ENCODE peak calls at places on chromosomes 5 and 9, in ten cellular contexts. One of them, this sample, is unnamed.

GRCh38 chr9:93086445-93087224 is 9.4 kb upstream of the CARD19 start:
- DNase-seq in fibroblast of pulmonary artery: no peak
- DNase-seq in CD8-positive, alpha-beta T cell: no peak
- DNase-seq in GM20000: no peak
- DNase-seq in vagina: peak; percentile 62
- DNase-seq in CD4-positive, alpha-beta T cell: no peak
- DNase-seq in PC-3: no peak
- DNase-seq in adrenal gland: no peak
- DNase-seq in RWPE1: no peak
- DNase-seq in left ventricle myocardium inferior: no peak
- DNase-seq in this sample: no peak

GRCh38 chr9:107492381-107492780 is 2.8 kb upstream of the KLF4 start:
- DNase-seq in fibroblast of pulmonary artery: no peak
- DNase-seq in CD8-positive, alpha-beta T cell: no peak
- DNase-seq in GM20000: no peak
- DNase-seq in vagina: no peak
- DNase-seq in CD4-positive, alpha-beta T cell: no peak
- DNase-seq in PC-3: peak; percentile 35
- DNase-seq in adrenal gland: no peak
- DNase-seq in RWPE1: no peak
- DNase-seq in left ventricle myocardium inferior: no peak
- DNase-seq in this sample: no peak

GRCh38 chr9:14715102-14715501 is 7.4 kb downstream of the CER1 start:
- DNase-seq in fibroblast of pulmonary artery: no peak
- DNase-seq in CD8-positive, alpha-beta T cell: no peak
- DNase-seq in GM20000: no peak
- DNase-seq in vagina: no peak
- DNase-seq in CD4-positive, alpha-beta T cell: no peak
- DNase-seq in PC-3: no peak
- DNase-seq in adrenal gland: no peak
- DNase-seq in RWPE1: no peak
- DNase-seq in left ventricle myocardium inferior: no peak
- DNase-seq in this sample: no peak

GRCh38 chr5:139382371-139382770 is 726 bp downstream of the SLC23A1 start:
- DNase-seq in fibroblast of pulmonary artery: no peak
- DNase-seq in CD8-positive, alpha-beta T cell: no peak
- DNase-seq in GM20000: peak; percentile 31
- DNase-seq in vagina: peak; percentile 85
- DNase-seq in CD4-positive, alpha-beta T cell: no peak
- DNase-seq in PC-3: no peak
- DNase-seq in adrenal gland: no peak
- DNase-seq in RWPE1: no peak
- DNase-seq in left ventricle myocardium inferior: no peak
- DNase-seq in this sample: no peak

GRCh38 chr9:20988916-20989315 is 42.5 kb downstream of the HACD4 start:
- DNase-seq in fibroblast of pulmonary artery: peak; percentile 46
- DNase-seq in CD8-positive, alpha-beta T cell: no peak
- DNase-seq in GM20000: no peak
- DNase-seq in vagina: no peak
- DNase-seq in CD4-positive, alpha-beta T cell: no peak
- DNase-seq in PC-3: peak; percentile 80
- DNase-seq in adrenal gland: no peak
- DNase-seq in RWPE1: no peak
- DNase-seq in left ventricle myocardium inferior: no peak
- DNase-seq in this sample: no peak

GRCh38 chr9:131161585-131161984 is 36.2 kb downstream of the NUP214 start:
- DNase-seq in fibroblast of pulmonary artery: no peak
- DNase-seq in CD8-positive, alpha-beta T cell: no peak
- DNase-seq in GM20000: no peak
- DNase-seq in vagina: no peak
- DNase-seq in CD4-positive, alpha-beta T cell: no peak
- DNase-seq in PC-3: no peak
- DNase-seq in adrenal gland: no peak
- DNase-seq in RWPE1: no peak
- DNase-seq in left ventricle myocardium inferior: no peak
- DNase-seq in this sample: no peak

GRCh38 chr5:142364251-142365145 is 39.7 kb upstream of the SPRY4 start:
- DNase-seq in fibroblast of pulmonary artery: no peak
- DNase-seq in CD8-positive, alpha-beta T cell: no peak
- DNase-seq in GM20000: no peak
- DNase-seq in vagina: no peak
- DNase-seq in CD4-positive, alpha-beta T cell: no peak
- DNase-seq in PC-3: no peak
- DNase-seq in adrenal gland: peak; percentile 73
- DNase-seq in RWPE1: peak; percentile 94
- DNase-seq in left ventricle myocardium inferior: peak; percentile 68
- DNase-seq in this sample: no peak

GRCh38 chr5:41835625-41836024 is 34.6 kb downstream of the OXCT1 start:
- DNase-seq in fibroblast of pulmonary artery: peak; percentile 78
- DNase-seq in CD8-positive, alpha-beta T cell: no peak
- DNase-seq in GM20000: no peak
- DNase-seq in vagina: no peak
- DNase-seq in CD4-positive, alpha-beta T cell: no peak
- DNase-seq in PC-3: peak; percentile 81
- DNase-seq in adrenal gland: peak; percentile 85
- DNase-seq in RWPE1: peak; percentile 18
- DNase-seq in left ventricle myocardium inferior: peak; percentile 54
- DNase-seq in this sample: peak; percentile 66

GRCh38 chr9:23160952-23161469 is 665.0 kb downstream of the ELAVL2 start:
- DNase-seq in fibroblast of pulmonary artery: no peak
- DNase-seq in CD8-positive, alpha-beta T cell: no peak
- DNase-seq in GM20000: no peak
- DNase-seq in vagina: no peak
- DNase-seq in CD4-positive, alpha-beta T cell: no peak
- DNase-seq in PC-3: no peak
- DNase-seq in adrenal gland: no peak
- DNase-seq in RWPE1: no peak
- DNase-seq in left ventricle myocardium inferior: no peak
- DNase-seq in this sample: no peak
- TF ChIP-seq CTCF in fibroblast of pulmonary artery: no peak
- TF ChIP-seq CTCF in CD8-positive, alpha-beta T cell: no peak
- TF ChIP-seq CTCF in GM20000: no peak
- TF ChIP-seq CTCF in vagina: no peak
- TF ChIP-seq CTCF in CD4-positive, alpha-beta T cell: no peak
- TF ChIP-seq CTCF in PC-3: no peak
- TF ChIP-seq CTCF in adrenal gland: no peak
- TF ChIP-seq CTCF in RWPE1: no peak
- TF ChIP-seq CTCF in left ventricle myocardium inferior: no peak
- TF ChIP-seq CTCF in this sample: no peak

GRCh38 chr5:59143926-59144333 is 561.1 kb downstream of the RAB3C start:
- DNase-seq in fibroblast of pulmonary artery: no peak
- DNase-seq in CD8-positive, alpha-beta T cell: no peak
- DNase-seq in GM20000: peak; percentile 33
- DNase-seq in vagina: no peak
- DNase-seq in CD4-positive, alpha-beta T cell: no peak
- DNase-seq in PC-3: no peak
- DNase-seq in adrenal gland: no peak
- DNase-seq in RWPE1: no peak
- DNase-seq in left ventricle myocardium inferior: no peak
- DNase-seq in this sample: no peak

GRCh38 chr5:59149271-59149670 is 566.4 kb downstream of the RAB3C start:
- DNase-seq in fibroblast of pulmonary artery: no peak
- DNase-seq in CD8-positive, alpha-beta T cell: no peak
- DNase-seq in GM20000: no peak
- DNase-seq in vagina: no peak
- DNase-seq in CD4-positive, alpha-beta T cell: no peak
- DNase-seq in PC-3: no peak
- DNase-seq in adrenal gland: no peak
- DNase-seq in RWPE1: no peak
- DNase-seq in left ventricle myocardium inferior: no peak
- DNase-seq in this sample: no peak

GRCh38 chr5:59142927-59143326 is 560.1 kb downstream of the RAB3C start:
- DNase-seq in fibroblast of pulmonary artery: no peak
- DNase-seq in CD8-positive, alpha-beta T cell: no peak
- DNase-seq in GM20000: no peak
- DNase-seq in vagina: no peak
- DNase-seq in CD4-positive, alpha-beta T cell: no peak
- DNase-seq in PC-3: no peak
- DNase-seq in adrenal gland: no peak
- DNase-seq in RWPE1: no peak
- DNase-seq in left ventricle myocardium inferior: no peak
- DNase-seq in this sample: no peak

GRCh38 chr5:59142138-59142537 is 559.3 kb downstream of the RAB3C start:
- DNase-seq in fibroblast of pulmonary artery: no peak
- DNase-seq in CD8-positive, alpha-beta T cell: no peak
- DNase-seq in GM20000: no peak
- DNase-seq in vagina: no peak
- DNase-seq in CD4-positive, alpha-beta T cell: no peak
- DNase-seq in PC-3: no peak
- DNase-seq in adrenal gland: no peak
- DNase-seq in RWPE1: no peak
- DNase-seq in left ventricle myocardium inferior: no peak
- DNase-seq in this sample: no peak

DNA sequence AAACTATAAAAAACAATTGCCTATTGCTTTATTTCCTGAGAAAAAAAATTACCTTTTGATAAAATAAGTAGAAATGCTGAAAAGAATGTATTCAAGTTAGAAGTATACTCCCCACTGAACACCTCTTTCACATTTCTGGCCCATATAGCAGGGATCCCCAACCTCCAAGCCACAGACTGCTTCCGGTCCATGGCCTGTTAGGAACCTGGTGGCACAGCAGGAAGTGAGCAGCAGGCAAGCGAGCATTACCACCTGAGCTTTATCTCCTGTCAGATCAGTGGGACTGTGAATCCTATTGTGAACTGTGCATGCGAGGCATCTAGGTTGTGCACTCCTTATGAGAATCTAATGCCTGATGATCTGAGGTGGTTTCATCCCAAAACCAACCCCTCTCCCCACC is 563.9 kb downstream of the RAB3C start:
- DNase-seq in fibroblast of pulmonary artery: no peak
- DNase-seq in CD8-positive, alpha-beta T cell: no peak
- DNase-seq in GM20000: no peak
- DNase-seq in vagina: no peak
- DNase-seq in CD4-positive, alpha-beta T cell: no peak
- DNase-seq in PC-3: no peak
- DNase-seq in adrenal gland: no peak
- DNase-seq in RWPE1: no peak
- DNase-seq in left ventricle myocardium inferior: no peak
- DNase-seq in this sample: no peak
- TF ChIP-seq CTCF in fibroblast of pulmonary artery: no peak
- TF ChIP-seq CTCF in CD8-positive, alpha-beta T cell: no peak
- TF ChIP-seq CTCF in GM20000: no peak
- TF ChIP-seq CTCF in vagina: no peak
- TF ChIP-seq CTCF in CD4-positive, alpha-beta T cell: no peak
- TF ChIP-seq CTCF in PC-3: no peak
- TF ChIP-seq CTCF in adrenal gland: no peak
- TF ChIP-seq CTCF in RWPE1: no peak
- TF ChIP-seq CTCF in left ventricle myocardium inferior: no peak
- TF ChIP-seq CTCF in this sample: no peak

GRCh38 chr5:75337366-75338021 is 474 bp downstream of the HMGCR start:
- DNase-seq in fibroblast of pulmonary artery: no peak
- DNase-seq in CD8-positive, alpha-beta T cell: no peak
- DNase-seq in GM20000: peak; percentile 16
- DNase-seq in vagina: peak; percentile 89
- DNase-seq in CD4-positive, alpha-beta T cell: no peak
- DNase-seq in PC-3: no peak
- DNase-seq in adrenal gland: peak; percentile 55
- DNase-seq in RWPE1: no peak
- DNase-seq in left ventricle myocardium inferior: no peak
- DNase-seq in this sample: no peak

GRCh38 chr5:75338408-75338807 is 1.4 kb downstream of the HMGCR start:
- DNase-seq in fibroblast of pulmonary artery: no peak
- DNase-seq in CD8-positive, alpha-beta T cell: no peak
- DNase-seq in GM20000: no peak
- DNase-seq in vagina: no peak
- DNase-seq in CD4-positive, alpha-beta T cell: no peak
- DNase-seq in PC-3: no peak
- DNase-seq in adrenal gland: no peak
- DNase-seq in RWPE1: no peak
- DNase-seq in left ventricle myocardium inferior: no peak
- DNase-seq in this sample: no peak

GRCh38 chr5:75335486-75335885 is 1.5 kb upstream of the HMGCR start:
- DNase-seq in fibroblast of pulmonary artery: no peak
- DNase-seq in CD8-positive, alpha-beta T cell: no peak
- DNase-seq in GM20000: no peak
- DNase-seq in vagina: no peak
- DNase-seq in CD4-positive, alpha-beta T cell: no peak
- DNase-seq in PC-3: no peak
- DNase-seq in adrenal gland: no peak
- DNase-seq in RWPE1: no peak
- DNase-seq in left ventricle myocardium inferior: no peak
- DNase-seq in this sample: no peak

GRCh38 chr5:75335952-75336624 is 932 bp upstream of the HMGCR start:
- DNase-seq in fibroblast of pulmonary artery: peak; percentile 91
- DNase-seq in CD8-positive, alpha-beta T cell: no peak
- DNase-seq in GM20000: peak; percentile 56
- DNase-seq in vagina: no peak
- DNase-seq in CD4-positive, alpha-beta T cell: no peak
- DNase-seq in PC-3: peak; percentile 69
- DNase-seq in adrenal gland: peak; percentile 54
- DNase-seq in RWPE1: peak; percentile 62
- DNase-seq in left ventricle myocardium inferior: no peak
- DNase-seq in this sample: peak; percentile 59

GRCh38 chr5:75336625-75337336 is at the start of gene HMGCR:
- DNase-seq in fibroblast of pulmonary artery: peak; percentile 100
- DNase-seq in CD8-positive, alpha-beta T cell: peak; percentile 95
- DNase-seq in GM20000: peak; percentile 94
- DNase-seq in vagina: peak; percentile 100
- DNase-seq in CD4-positive, alpha-beta T cell: peak; percentile 92
- DNase-seq in PC-3: peak; percentile 97
- DNase-seq in adrenal gland: peak; percentile 100
- DNase-seq in RWPE1: peak; percentile 97
- DNase-seq in left ventricle myocardium inferior: peak; percentile 99
- DNase-seq in this sample: peak; percentile 98
- TF ChIP-seq CTCF in fibroblast of pulmonary artery: no peak
- TF ChIP-seq CTCF in CD8-positive, alpha-beta T cell: no peak
- TF ChIP-seq CTCF in GM20000: peak; percentile 27
- TF ChIP-seq CTCF in vagina: no peak
- TF ChIP-seq CTCF in CD4-positive, alpha-beta T cell: no peak
- TF ChIP-seq CTCF in PC-3: peak; percentile 19
- TF ChIP-seq CTCF in adrenal gland: peak; percentile 40
- TF ChIP-seq CTCF in RWPE1: peak; percentile 81
- TF ChIP-seq CTCF in left ventricle myocardium inferior: no peak
- TF ChIP-seq CTCF in this sample: peak; percentile 44

GRCh38 chr9:79592736-79593493 is 21.1 kb downstream of the TLE4 start:
- DNase-seq in fibroblast of pulmonary artery: peak; percentile 20
- DNase-seq in CD8-positive, alpha-beta T cell: no peak
- DNase-seq in GM20000: no peak
- DNase-seq in vagina: no peak
- DNase-seq in CD4-positive, alpha-beta T cell: no peak
- DNase-seq in PC-3: no peak
- DNase-seq in adrenal gland: no peak
- DNase-seq in RWPE1: no peak
- DNase-seq in left ventricle myocardium inferior: no peak
- DNase-seq in this sample: no peak

GRCh38 chr9:79588488-79588887 is 16.7 kb downstream of the TLE4 start:
- DNase-seq in fibroblast of pulmonary artery: no peak
- DNase-seq in CD8-positive, alpha-beta T cell: no peak
- DNase-seq in GM20000: no peak
- DNase-seq in vagina: no peak
- DNase-seq in CD4-positive, alpha-beta T cell: no peak
- DNase-seq in PC-3: no peak
- DNase-seq in adrenal gland: no peak
- DNase-seq in RWPE1: no peak
- DNase-seq in left ventricle myocardium inferior: no peak
- DNase-seq in this sample: no peak

DNA sequence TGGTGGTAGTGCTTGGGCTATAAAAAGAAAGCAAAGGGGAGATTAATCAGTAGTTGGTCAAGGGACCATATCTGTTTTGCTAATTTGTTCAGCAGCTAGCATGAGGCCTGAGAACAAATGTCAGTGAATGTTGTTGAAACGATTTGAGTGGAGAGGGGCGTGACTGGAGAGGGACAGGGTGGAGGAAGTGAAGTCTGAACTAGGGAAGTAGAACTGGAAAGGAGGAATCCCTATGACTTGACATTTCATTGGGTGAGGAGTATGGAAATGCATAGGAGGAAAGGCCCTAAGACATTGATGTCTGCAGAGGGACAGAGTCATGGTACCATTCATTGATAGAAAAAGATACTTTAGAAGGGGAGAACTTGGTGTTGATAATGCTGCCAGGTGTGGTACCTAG is 19.7 kb downstream of the TLE4 start:
- DNase-seq in fibroblast of pulmonary artery: no peak
- DNase-seq in CD8-positive, alpha-beta T cell: no peak
- DNase-seq in GM20000: no peak
- DNase-seq in vagina: no peak
- DNase-seq in CD4-positive, alpha-beta T cell: no peak
- DNase-seq in PC-3: no peak
- DNase-seq in adrenal gland: no peak
- DNase-seq in RWPE1: no peak
- DNase-seq in left ventricle myocardium inferior: no peak
- DNase-seq in this sample: no peak
- TF ChIP-seq CTCF in fibroblast of pulmonary artery: no peak
- TF ChIP-seq CTCF in CD8-positive, alpha-beta T cell: no peak
- TF ChIP-seq CTCF in GM20000: no peak
- TF ChIP-seq CTCF in vagina: no peak
- TF ChIP-seq CTCF in CD4-positive, alpha-beta T cell: no peak
- TF ChIP-seq CTCF in PC-3: no peak
- TF ChIP-seq CTCF in adrenal gland: no peak
- TF ChIP-seq CTCF in RWPE1: no peak
- TF ChIP-seq CTCF in left ventricle myocardium inferior: no peak
- TF ChIP-seq CTCF in this sample: no peak

This sample was measured in AG09319.